ENCODE peak calls at places on chromosomes 6 and 20, in six cellular contexts. F is cardiac muscle cell; O is aorta; U is naive B cell; E is fibroblast of lung; P is CD8-positive, alpha-beta memory T cell. T is an unnamed sample.

GRCh38 chr6:16228709-16229665 is 9.4 kb upstream of the GMPR start:
- DNase-seq in U (no peak), F (no peak), O (no peak), E (peak; percentile 19), P (no peak), T (no peak)

GRCh38 chr20:37081717-37082289 is 14.0 kb downstream of the RBL1 start:
- DNase-seq in P (peak; percentile 30), F (peak; percentile 17), U (peak; percentile 4), O (no peak), E (peak; percentile 6), T (no peak)

GRCh38 chr20:63834545-63834880 is 3.4 kb upstream of the ZBTB46 start:
- DNase-seq in F (no peak), O (no peak), U (no peak), P (no peak), E (no peak), T (no peak)

GRCh38 chr6:157322792-157323113 is 566 bp downstream of the TMEM242 start:
- DNase-seq in U (no peak), P (no peak), F (no peak), E (no peak), O (no peak), T (no peak)

GRCh38 chr6:169661357-169661756 is 40.5 kb downstream of the WDR27 start:
- DNase-seq in F (no peak), O (no peak), P (no peak), E (no peak), U (no peak), T (no peak)

GRCh38 chr6:33123732-33124524 is 48.1 kb downstream of the HLA-DPB1 start:
- DNase-seq in O (no peak), P (no peak), U (no peak), E (peak; percentile 37), F (peak; percentile 58), T (no peak)

GRCh38 chr6:38687549-38687948 is 15.4 kb downstream of the GLO1 start:
- DNase-seq in E (no peak), P (no peak), O (no peak), U (no peak), F (no peak), T (no peak)

GRCh38 chr6:84522135-84522535 is 242.3 kb downstream of the TBX18 start:
- DNase-seq in U (no peak), O (no peak), E (peak; percentile 90), F (peak; percentile 86), P (no peak), T (no peak)

GRCh38 chr20:45318948-45319347 is 10.8 kb upstream of the MATN4 start:
- DNase-seq in P (no peak), E (no peak), F (no peak), O (no peak), U (no peak), T (no peak)

GRCh38 chr20:37349517-37350491 is 3.9 kb downstream of the SRC start:
- DNase-seq in O (peak; percentile 66), P (no peak), F (peak; percentile 62), E (no peak), U (no peak), T (no peak)

GRCh38 chr6:37049990-37050853 is 44.8 kb downstream of the FGD2 start:
- DNase-seq in P (peak; percentile 19), F (no peak), E (no peak), O (peak; percentile 89), U (peak; percentile 87), T (peak; percentile 93)

GRCh38 chr6:19837511-19838441 is 606 bp downstream of the ID4 start:
- DNase-seq in P (no peak), F (peak; percentile 55), O (peak; percentile 46), E (peak; percentile 28), U (no peak), T (peak; percentile 44)

GRCh38 chr6:134097114-134097707 is 44.8 kb upstream of the SLC2A12 start:
- DNase-seq in O (no peak), P (peak; percentile 37), U (peak; percentile 55), F (peak; percentile 85), E (peak; percentile 83), T (no peak)

GRCh38 chr6:31035862-31036497 is 25.7 kb downstream of the MUC22 start:
- DNase-seq in P (no peak), O (no peak), U (no peak), E (no peak), F (peak; percentile 21), T (no peak)

GRCh38 chr20:48490976-48491657 is 336.7 kb downstream of the PREX1 start:
- DNase-seq in U (no peak), P (no peak), F (no peak), E (no peak), O (no peak), T (no peak)

GRCh38 chr6:29968130-29968529 is 25.8 kb downstream of the HLA-A start:
- DNase-seq in U (no peak), F (peak; percentile 40), E (no peak), P (no peak), O (no peak), T (no peak)

GRCh38 chr6:150600302-150601017 is 775 bp downstream of the PLEKHG1 start:
- DNase-seq in O (peak; percentile 73), U (peak; percentile 96), F (peak; percentile 76), E (peak; percentile 53), P (peak; percentile 49), T (peak; percentile 74)

GRCh38 chr20:38435555-38435939 is 419 bp upstream of the SNHG17 start:
- DNase-seq in U (no peak), P (no peak), F (peak; percentile 68), E (no peak), O (no peak), T (no peak)

GRCh38 chr6:56798163-56798562 is 155.5 kb upstream of the DST start:
- DNase-seq in U (no peak), O (no peak), E (peak; percentile 92), P (no peak), F (no peak), T (no peak)

GRCh38 chr20:3612795-3613560 is 50.2 kb downstream of the GFRA4 start:
- DNase-seq in O (no peak), F (peak; percentile 21), P (no peak), U (no peak), E (peak; percentile 48), T (no peak)

GRCh38 chr6:124080483-124080882 is 276.8 kb downstream of the NKAIN2 start:
- DNase-seq in P (no peak), F (no peak), O (no peak), U (no peak), E (no peak), T (no peak)

GRCh38 chr6:158780963-158781691 is 38.0 kb downstream of the EZR start:
- DNase-seq in E (no peak), O (no peak), F (no peak), P (no peak), U (no peak), T (no peak)

GRCh38 chr6:23301546-23301945 is 732.2 kb downstream of the HDGFL1 start:
- DNase-seq in E (no peak), P (no peak), F (no peak), O (no peak), U (no peak), T (no peak)

GRCh38 chr20:25310268-25310920 is 62.5 kb downstream of the PYGB start:
- DNase-seq in F (peak; percentile 67), E (peak; percentile 95), O (peak; percentile 73), P (no peak), U (no peak), T (peak; percentile 64)

GRCh38 chr20:21396921-21397340 is 395 bp downstream of the NKX2-4 start:
- DNase-seq in F (no peak), E (no peak), O (no peak), U (peak; percentile 11), P (no peak), T (no peak)

GRCh38 chr6:148359228-148359627 is 16.6 kb downstream of the SASH1 start:
- DNase-seq in F (no peak), O (no peak), E (no peak), U (no peak), P (no peak), T (no peak)

GRCh38 chr6:157323924-157324276 is 581 bp upstream of the TMEM242 start:
- DNase-seq in U (peak; percentile 5), E (peak; percentile 87), O (peak; percentile 92), P (no peak), F (peak; percentile 91), T (peak; percentile 89)

GRCh38 chr6:72937160-72937559 is 288.1 kb downstream of the KHDC1L start:
- DNase-seq in O (no peak), P (no peak), E (no peak), U (no peak), F (no peak), T (no peak)

GRCh38 chr20:10478930-10479329 is 43.8 kb downstream of the SLX4IP start:
- DNase-seq in O (no peak), F (no peak), P (no peak), E (no peak), U (no peak), T (no peak)

GRCh38 chr20:16599257-16599656 is 26.0 kb upstream of the KIF16B start:
- DNase-seq in E (no peak), F (no peak), U (no peak), O (no peak), P (no peak), T (no peak)

GRCh38 chr6:157885211-157885788 is 62.3 kb downstream of the SNX9 start:
- DNase-seq in P (no peak), E (no peak), U (peak; percentile 80), O (no peak), F (no peak), T (no peak)

GRCh38 chr6:39865011-39865888 is 69.0 kb downstream of the MOCS1 start:
- DNase-seq in E (peak; percentile 57), F (peak; percentile 74), U (peak; percentile 10), P (peak; percentile 29), O (peak; percentile 87), T (no peak)

GRCh38 chr6:16683524-16684194 is 77.6 kb downstream of the ATXN1 start:
- DNase-seq in U (no peak), O (peak; percentile 63), E (peak; percentile 81), F (peak; percentile 85), P (no peak), T (no peak)

GRCh38 chr6:37705239-37706051 is 7.8 kb upstream of the MDGA1 start:
- DNase-seq in P (peak; percentile 62), E (peak; percentile 88), U (peak; percentile 76), F (peak; percentile 92), O (peak; percentile 91), T (peak; percentile 91)

GRCh38 chr20:53159144-53159543 is 187.0 kb downstream of the TSHZ2 start:
- DNase-seq in P (no peak), F (no peak), O (no peak), E (peak; percentile 7), U (no peak), T (no peak)

GRCh38 chr6:123635144-123635543 is 1.6 kb downstream of the TRDN start:
- DNase-seq in O (no peak), U (no peak), E (no peak), F (no peak), P (no peak), T (no peak)

GRCh38 chr6:97440590-97441176 is 157.7 kb upstream of the MMS22L start:
- DNase-seq in U (no peak), P (no peak), F (peak; percentile 33), E (peak; percentile 32), O (no peak), T (no peak)

GRCh38 chr6:100176321-100176950 is 182.4 kb upstream of the MCHR2 start:
- DNase-seq in U (no peak), P (no peak), E (peak; percentile 75), O (no peak), F (peak; percentile 77), T (no peak)

T was measured in Right ventricle myocardium inferior.